ENCODE peak calls at places on chromosomes 16 and 17, in six cellular contexts. F is MG63, P is AG04450, Y is cardiac fibroblast, D is GM23338, I is IMR-90. J is an unnamed sample.

GRCh38 chr16:66472961-66473610 is 46.0 kb downstream of the BEAN1 start:
- DNase-seq in F (no peak), P (no peak), Y (no peak), D (no peak), I (no peak), J (no peak)

GRCh38 chr16:85037050-85037410 is 9.4 kb downstream of the KIAA0513 start:
- DNase-seq in F (peak; percentile 22), P (peak; percentile 36), Y (peak; percentile 54), D (no peak), I (peak; percentile 97), J (peak; percentile 56)

GRCh38 chr16:85162478-85163277 is 50.4 kb upstream of the CIBAR2 start:
- DNase-seq in F (peak; percentile 83), P (peak; percentile 65), Y (peak; percentile 81), D (no peak), I (peak; percentile 91), J (peak; percentile 61)

GRCh38 chr17:15490634-15491261 is 23.3 kb upstream of the CDRT4 start:
- DNase-seq in F (no peak), P (no peak), Y (peak; percentile 71), D (peak; percentile 85), I (peak; percentile 76), J (peak; percentile 13)

GRCh38 chr17:57898487-57899311 is 48.9 kb upstream of the MRPS23 start:
- DNase-seq in F (no peak), P (no peak), Y (peak; percentile 65), D (peak; percentile 86), I (peak; percentile 49), J (no peak)

GRCh38 chr16:62954144-62955032 is 918.1 kb upstream of the CDH8 start:
- DNase-seq in F (no peak), P (no peak), Y (no peak), D (peak; percentile 39), I (no peak), J (no peak)

GRCh38 chr17:37177234-37177633 is 198.6 kb upstream of the C17orf78 start:
- DNase-seq in F (no peak), P (no peak), Y (no peak), D (no peak), I (no peak), J (no peak)

GRCh38 chr16:62088731-62089410 is 52.6 kb upstream of the CDH8 start:
- DNase-seq in F (no peak), P (no peak), Y (no peak), D (no peak), I (no peak), J (no peak)

GRCh38 chr17:44976198-44976597 is 8.1 kb upstream of the C1QL1 start:
- DNase-seq in F (no peak), P (no peak), Y (no peak), D (no peak), I (no peak), J (no peak)

GRCh38 chr16:55678061-55678935 is 22.5 kb downstream of the SLC6A2 start:
- DNase-seq in F (no peak), P (no peak), Y (no peak), D (no peak), I (no peak), J (no peak)

GRCh38 chr17:44307387-44308186 is 814 bp upstream of the RUNDC3A start:
- DNase-seq in F (peak; percentile 46), P (no peak), Y (peak; percentile 40), D (peak; percentile 82), I (no peak), J (no peak)

GRCh38 chr16:25916091-25916490 is 224.3 kb downstream of the HS3ST4 start:
- DNase-seq in F (no peak), P (no peak), Y (no peak), D (no peak), I (no peak), J (no peak)

GRCh38 chr17:44219126-44219635 is 294 bp downstream of the UBTF start:
- DNase-seq in F (no peak), P (no peak), Y (peak; percentile 79), D (peak; percentile 80), I (peak; percentile 65), J (no peak)

GRCh38 chr16:78098544-78099371 is 696 bp upstream of the WWOX start:
- DNase-seq in F (no peak), P (no peak), Y (no peak), D (no peak), I (no peak), J (no peak)

GRCh38 chr17:29085223-29085622 is 42.3 kb downstream of the PIPOX start:
- DNase-seq in F (no peak), P (no peak), Y (no peak), D (no peak), I (no peak), J (no peak)

GRCh38 chr17:65362826-65363225 is 198.6 kb downstream of the AXIN2 start:
- DNase-seq in F (no peak), P (no peak), Y (no peak), D (no peak), I (peak; percentile 17), J (no peak)

GRCh38 chr17:81032641-81033422 is 2.1 kb upstream of the BAIAP2 start:
- DNase-seq in F (no peak), P (no peak), Y (no peak), D (no peak), I (no peak), J (no peak)

DNA sequence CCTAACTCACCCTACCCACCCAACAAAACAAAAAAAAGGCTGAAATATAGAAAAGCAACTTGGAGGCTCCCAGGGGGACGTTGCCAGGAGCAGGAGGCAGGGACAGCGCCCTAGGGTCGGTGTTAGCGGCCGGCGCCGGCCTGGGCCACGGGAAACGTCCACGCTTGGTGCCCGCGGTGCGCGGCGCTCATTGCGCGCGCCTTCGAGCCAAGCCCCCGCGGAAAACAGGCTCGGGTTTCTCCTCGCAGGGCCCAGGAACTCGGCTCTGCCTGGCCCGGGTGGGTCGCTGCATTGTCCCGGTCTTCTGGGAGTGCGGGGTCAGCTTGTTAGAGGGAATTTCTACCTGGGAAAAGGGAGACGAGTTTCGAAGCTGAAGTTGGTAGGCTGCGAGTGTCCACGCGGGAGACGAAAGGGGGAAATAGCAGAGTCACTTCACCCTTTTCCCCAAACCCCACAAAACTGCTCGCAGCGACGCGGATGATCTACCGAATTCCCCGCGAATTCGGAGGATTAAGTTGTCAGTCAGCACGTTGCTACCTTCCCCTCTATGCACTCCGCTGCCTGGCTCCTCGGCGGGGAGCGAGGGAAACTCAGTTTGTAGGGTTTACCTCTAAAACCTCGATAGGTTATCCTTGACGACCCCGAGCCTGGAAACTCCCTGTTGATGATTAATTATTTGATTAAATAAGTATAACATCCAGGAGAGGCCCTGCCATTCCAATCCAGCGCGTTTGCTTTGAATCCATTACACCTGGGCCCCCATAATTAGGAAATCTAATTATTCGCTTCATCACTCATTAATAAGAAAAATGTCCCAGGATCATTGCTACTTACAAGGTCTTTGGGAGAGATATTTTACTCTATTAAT is 751 bp upstream of the FOXC2 start:
- DNase-seq in F (no peak), P (no peak), Y (no peak), D (peak; percentile 67), I (no peak), J (no peak)
- H3K4me3 ChIP-seq in F (peak overlapping the region; percentile 75), P (peak overlapping the region; percentile 35), Y (no peak overlapping the region), D (peak overlapping the region; percentile 49), I (no peak overlapping the region), J (peak overlapping the region; percentile 87)

DNA sequence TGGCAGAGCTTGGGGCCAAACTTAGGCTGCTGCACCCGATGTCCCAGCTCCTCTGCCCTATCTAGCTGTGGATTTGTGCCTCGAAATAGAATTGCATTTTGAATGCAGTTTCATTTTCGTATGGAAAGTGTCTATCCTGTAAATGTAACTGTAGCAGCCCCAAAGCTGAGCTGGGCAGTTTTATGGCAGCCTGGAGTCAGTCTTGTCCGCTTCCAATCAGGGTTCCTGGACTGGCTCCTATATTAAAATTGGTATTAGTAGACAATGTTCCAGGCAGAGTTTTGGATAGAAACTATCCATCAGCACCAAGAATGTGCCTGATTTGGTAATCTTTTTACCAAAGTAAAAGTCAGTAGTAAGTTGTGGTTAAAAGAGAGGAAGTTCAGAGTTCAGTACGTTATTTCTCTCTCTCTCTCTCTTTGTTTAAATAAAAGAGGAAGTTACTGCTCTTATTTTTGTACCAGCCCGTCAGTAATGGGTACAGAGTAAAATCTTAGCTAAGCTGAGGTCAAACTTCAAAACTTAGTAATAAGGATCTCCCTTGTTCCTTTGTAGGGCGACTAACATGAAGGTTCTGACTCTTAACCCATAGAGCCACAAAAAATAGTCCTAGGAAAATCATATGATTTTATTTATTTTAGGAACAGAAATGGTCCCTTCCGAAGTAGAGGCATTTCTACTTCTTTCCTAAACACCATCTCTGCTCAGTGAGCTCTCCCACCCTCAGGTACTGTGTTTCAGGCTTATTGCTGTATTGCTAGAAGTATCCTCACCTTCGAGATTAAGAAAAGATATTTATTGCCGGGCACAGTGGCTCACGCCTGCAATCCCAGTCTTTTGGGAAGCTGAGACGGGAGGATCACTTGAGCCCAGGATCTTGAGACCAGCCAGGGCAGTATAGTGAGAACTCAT is 28.0 kb downstream of the PRKCB start:
- DNase-seq in F (no peak), P (no peak), Y (no peak), D (no peak), I (no peak), J (no peak)
- H3K4me3 ChIP-seq in F (no peak overlapping the region), P (no peak overlapping the region), Y (no peak overlapping the region), D (no peak overlapping the region), I (no peak overlapping the region), J (no peak overlapping the region)

DNA sequence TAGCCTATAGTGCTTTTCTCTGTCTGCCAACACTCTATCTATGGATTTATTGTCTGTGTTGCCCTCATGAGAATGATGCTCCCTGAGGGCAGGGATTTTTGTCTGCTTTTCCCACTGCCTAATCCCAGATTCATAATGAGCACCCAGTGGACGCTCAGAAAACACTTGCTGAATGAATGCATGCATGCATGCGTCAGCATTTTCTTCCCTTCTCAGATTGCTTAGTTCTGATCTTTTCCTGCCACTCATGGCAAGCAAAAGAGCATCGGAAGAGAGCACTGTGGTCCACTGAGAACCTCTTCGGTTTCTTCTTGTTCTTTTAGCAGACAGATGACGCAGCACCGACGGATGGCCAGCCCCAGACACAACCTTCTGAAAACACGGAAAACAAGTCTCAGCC is 246.8 kb downstream of the RBFOX1 start:
- DNase-seq in F (no peak), P (no peak), Y (no peak), D (no peak), I (no peak), J (no peak)
- H3K4me3 ChIP-seq in F (no peak overlapping the region), P (no peak overlapping the region), Y (no peak overlapping the region), D (no peak overlapping the region), I (no peak overlapping the region), J (no peak overlapping the region)

DNA sequence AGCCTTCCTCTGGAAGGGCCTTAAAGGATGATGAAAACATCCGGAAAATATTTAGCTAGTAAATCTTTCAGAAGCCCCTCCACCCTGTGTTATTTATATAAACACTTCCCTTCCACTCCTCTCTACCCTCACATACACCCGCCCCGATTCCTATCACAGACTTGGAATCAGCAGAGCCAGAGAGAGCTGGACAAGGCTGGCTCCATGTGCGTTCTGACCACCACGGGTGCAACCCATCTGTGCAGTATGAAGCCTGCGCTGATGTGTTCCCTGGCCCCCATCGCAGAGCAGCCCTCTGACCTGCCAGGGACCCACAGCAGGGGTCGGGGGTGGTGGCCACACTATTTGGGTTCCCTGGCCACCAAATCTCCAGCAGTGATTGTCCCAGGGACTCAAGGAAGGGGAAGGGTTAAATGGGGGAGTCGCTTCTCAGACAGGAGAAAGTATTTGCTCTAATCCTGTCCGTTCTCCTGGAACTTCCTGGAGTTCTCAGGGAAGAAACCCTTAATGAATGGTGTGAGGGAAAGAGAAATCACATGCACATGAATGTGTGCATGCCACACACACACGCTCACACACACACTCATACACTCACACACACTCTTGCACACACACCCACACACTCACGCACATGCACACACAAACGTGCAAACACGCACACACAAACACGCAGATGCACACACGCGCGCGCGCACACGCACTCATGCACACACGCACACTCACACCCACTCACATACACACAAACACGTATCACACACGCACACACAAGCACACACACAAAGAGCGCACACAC is 72.4 kb downstream of the GAS7 start:
- DNase-seq in F (no peak), P (no peak), Y (peak; percentile 41), D (no peak), I (peak; percentile 49), J (no peak)
- H3K4me3 ChIP-seq in F (no peak overlapping the region), P (no peak overlapping the region), Y (no peak overlapping the region), D (no peak overlapping the region), I (no peak overlapping the region), J (no peak overlapping the region)